ENCODE peak calls at places on chromosome 22, in seven cellular contexts. O, P, I, B, K, A and N are unnamed samples.

GRCh38 chr22:44394246-44395115 is 81.7 kb upstream of the SHISAL1 start:
- DNase-seq in O (no peak), P (peak; percentile 12), I (no peak), B (no peak), K (no peak), A (no peak), N (no peak)

GRCh38 chr22:37370306-37370979 is 56.8 kb downstream of the ELFN2 start:
- DNase-seq in O (no peak), P (no peak), I (no peak), B (no peak), K (peak; percentile 30), A (no peak), N (no peak)

GRCh38 chr22:43007519-43008102 is 7.3 kb downstream of the PACSIN2 start:
- DNase-seq in O (no peak), P (no peak), I (no peak), B (peak; percentile 67), K (no peak), A (peak; percentile 46), N (peak; percentile 77)

GRCh38 chr22:36565152-36565507 is 36.2 kb upstream of the EIF3D start:
- DNase-seq in O (no peak), P (no peak), I (no peak), B (no peak), K (no peak), A (no peak), N (no peak)

GRCh38 chr22:42473484-42474193 is 41.4 kb upstream of the NFAM1 start:
- DNase-seq in O (peak; percentile 34), P (no peak), I (peak; percentile 30), B (peak; percentile 76), K (peak; percentile 47), A (peak; percentile 68), N (peak; percentile 66)

GRCh38 chr22:32781695-32782094 is 19.8 kb upstream of the TIMP3 start:
- DNase-seq in O (no peak), P (no peak), I (no peak), B (peak; percentile 63), K (no peak), A (peak; percentile 62), N (no peak)

GRCh38 chr22:17562906-17563870 is at the start of gene SLC25A18:
- DNase-seq in O (no peak), P (no peak), I (no peak), B (peak; percentile 92), K (no peak), A (peak; percentile 29), N (no peak)

GRCh38 chr22:19239464-19239863 is 52.1 kb downstream of the CLTCL1 start:
- DNase-seq in O (no peak), P (no peak), I (no peak), B (no peak), K (no peak), A (no peak), N (no peak)

GRCh38 chr22:27387561-27387960 is 414.0 kb downstream of the MN1 start:
- DNase-seq in O (no peak), P (no peak), I (no peak), B (no peak), K (no peak), A (no peak), N (no peak)

GRCh38 chr22:30605449-30606110 is 1.4 kb upstream of the TCN2 start:
- DNase-seq in O (no peak), P (peak; percentile 41), I (peak; percentile 19), B (peak; percentile 72), K (peak; percentile 60), A (peak; percentile 39), N (peak; percentile 39)

GRCh38 chr22:49464024-49464423 is 363.6 kb downstream of the BRD1 start:
- DNase-seq in O (no peak), P (no peak), I (no peak), B (no peak), K (no peak), A (no peak), N (no peak)

GRCh38 chr22:24424001-24424900 is 3.1 kb upstream of the ADORA2A start:
- DNase-seq in O (no peak), P (peak; percentile 77), I (peak; percentile 55), B (no peak), K (no peak), A (no peak), N (peak; percentile 25)

GRCh38 chr22:43197271-43197941 is 10.5 kb upstream of the TTLL12 start:
- DNase-seq in O (no peak), P (no peak), I (no peak), B (no peak), K (no peak), A (peak; percentile 79), N (peak; percentile 62)

GRCh38 chr22:47376322-47376700 is 613.9 kb downstream of the TBC1D22A start:
- DNase-seq in O (no peak), P (no peak), I (no peak), B (no peak), K (no peak), A (no peak), N (no peak)

GRCh38 chr22:38927033-38927789 is 30.2 kb upstream of the APOBEC3A start:
- DNase-seq in O (peak; percentile 34), P (peak; percentile 57), I (peak; percentile 14), B (peak; percentile 56), K (peak; percentile 11), A (peak; percentile 38), N (peak; percentile 72)

GRCh38 chr22:24060375-24060788 is 49.3 kb downstream of the CABIN1 start:
- DNase-seq in O (no peak), P (no peak), I (peak; percentile 34), B (peak; percentile 96), K (no peak), A (peak; percentile 90), N (peak; percentile 90)

GRCh38 chr22:46956498-46957215 is 194.2 kb downstream of the TBC1D22A start:
- DNase-seq in O (no peak), P (no peak), I (no peak), B (no peak), K (no peak), A (no peak), N (no peak)

GRCh38 chr22:48701296-48702030 is 1126.2 kb downstream of the BRD1 start:
- DNase-seq in O (no peak), P (no peak), I (no peak), B (no peak), K (no peak), A (no peak), N (no peak)

GRCh38 chr22:22139364-22139763 is 105.2 kb upstream of the VPREB1 start:
- DNase-seq in O (no peak), P (no peak), I (no peak), B (no peak), K (no peak), A (no peak), N (no peak)

GRCh38 chr22:36304429-36304828 is 51.5 kb downstream of the APOL1 start:
- DNase-seq in O (no peak), P (no peak), I (no peak), B (no peak), K (no peak), A (no peak), N (no peak)

GRCh38 chr22:32828561-32828960 is 27.1 kb downstream of the TIMP3 start:
- DNase-seq in O (no peak), P (no peak), I (no peak), B (no peak), K (no peak), A (no peak), N (no peak)